ENCODE peak calls at places on chromosomes 5 and 9, in ten cellular contexts. One of them, this sample, is unnamed.

GRCh38 chr5:81397169-81397568 is 3.2 kb upstream of the ACOT12 start:
- DNase-seq in astrocyte of the spinal cord: peak; percentile 34
- DNase-seq in GM23338: no peak
- DNase-seq in cardiac fibroblast: peak; percentile 74
- DNase-seq in heart left ventricle: peak; percentile 37
- DNase-seq in ovary: no peak
- DNase-seq in left ventricle myocardium inferior: no peak
- DNase-seq in astrocyte of the cerebellum: no peak
- DNase-seq in OCI-LY7: no peak
- DNase-seq in choroid plexus epithelial cell: peak; percentile 56
- DNase-seq in this sample: no peak

GRCh38 chr9:133784731-133785561 is 46.8 kb upstream of the SARDH start:
- DNase-seq in astrocyte of the spinal cord: no peak
- DNase-seq in GM23338: no peak
- DNase-seq in cardiac fibroblast: no peak
- DNase-seq in heart left ventricle: no peak
- DNase-seq in ovary: no peak
- DNase-seq in left ventricle myocardium inferior: no peak
- DNase-seq in astrocyte of the cerebellum: no peak
- DNase-seq in OCI-LY7: no peak
- DNase-seq in choroid plexus epithelial cell: no peak
- DNase-seq in this sample: no peak

GRCh38 chr5:38551020-38552017 is 5.1 kb downstream of the LIFR start:
- DNase-seq in astrocyte of the spinal cord: peak; percentile 51
- DNase-seq in GM23338: peak; percentile 80
- DNase-seq in cardiac fibroblast: peak; percentile 75
- DNase-seq in heart left ventricle: no peak
- DNase-seq in ovary: no peak
- DNase-seq in left ventricle myocardium inferior: no peak
- DNase-seq in astrocyte of the cerebellum: no peak
- DNase-seq in OCI-LY7: peak; percentile 14
- DNase-seq in choroid plexus epithelial cell: peak; percentile 79
- DNase-seq in this sample: no peak

GRCh38 chr9:126459965-126460843 is 133.6 kb downstream of the MVB12B start:
- DNase-seq in astrocyte of the spinal cord: no peak
- DNase-seq in GM23338: no peak
- DNase-seq in cardiac fibroblast: no peak
- DNase-seq in heart left ventricle: no peak
- DNase-seq in ovary: no peak
- DNase-seq in left ventricle myocardium inferior: no peak
- DNase-seq in astrocyte of the cerebellum: no peak
- DNase-seq in OCI-LY7: no peak
- DNase-seq in choroid plexus epithelial cell: no peak
- DNase-seq in this sample: no peak

GRCh38 chr5:132334812-132335211 is 34.7 kb upstream of the SLC22A5 start:
- DNase-seq in astrocyte of the spinal cord: peak; percentile 15
- DNase-seq in GM23338: no peak
- DNase-seq in cardiac fibroblast: no peak
- DNase-seq in heart left ventricle: no peak
- DNase-seq in ovary: no peak
- DNase-seq in left ventricle myocardium inferior: no peak
- DNase-seq in astrocyte of the cerebellum: no peak
- DNase-seq in OCI-LY7: no peak
- DNase-seq in choroid plexus epithelial cell: no peak
- DNase-seq in this sample: no peak

GRCh38 chr5:18305288-18305899 is 671.1 kb downstream of the TAF11L14 start:
- DNase-seq in astrocyte of the spinal cord: peak; percentile 33
- DNase-seq in GM23338: peak; percentile 58
- DNase-seq in cardiac fibroblast: peak; percentile 46
- DNase-seq in heart left ventricle: no peak
- DNase-seq in ovary: no peak
- DNase-seq in left ventricle myocardium inferior: no peak
- DNase-seq in astrocyte of the cerebellum: no peak
- DNase-seq in OCI-LY7: peak; percentile 30
- DNase-seq in choroid plexus epithelial cell: peak; percentile 68
- DNase-seq in this sample: no peak

GRCh38 chr5:168528521-168529360 is at the start of gene FBLL1:
- DNase-seq in astrocyte of the spinal cord: peak; percentile 33
- DNase-seq in GM23338: peak; percentile 93
- DNase-seq in cardiac fibroblast: peak; percentile 42
- DNase-seq in heart left ventricle: no peak
- DNase-seq in ovary: peak; percentile 42
- DNase-seq in left ventricle myocardium inferior: no peak
- DNase-seq in astrocyte of the cerebellum: peak; percentile 13
- DNase-seq in OCI-LY7: no peak
- DNase-seq in choroid plexus epithelial cell: peak; percentile 42
- DNase-seq in this sample: no peak

GRCh38 chr9:130050472-130050871 is 3.2 kb upstream of the GPR107 start:
- DNase-seq in astrocyte of the spinal cord: no peak
- DNase-seq in GM23338: no peak
- DNase-seq in cardiac fibroblast: no peak
- DNase-seq in heart left ventricle: no peak
- DNase-seq in ovary: no peak
- DNase-seq in left ventricle myocardium inferior: no peak
- DNase-seq in astrocyte of the cerebellum: no peak
- DNase-seq in OCI-LY7: no peak
- DNase-seq in choroid plexus epithelial cell: no peak
- DNase-seq in this sample: no peak

GRCh38 chr5:114148253-114148652 is 213.6 kb upstream of the KCNN2 start:
- DNase-seq in astrocyte of the spinal cord: no peak
- DNase-seq in GM23338: no peak
- DNase-seq in cardiac fibroblast: no peak
- DNase-seq in heart left ventricle: no peak
- DNase-seq in ovary: no peak
- DNase-seq in left ventricle myocardium inferior: no peak
- DNase-seq in astrocyte of the cerebellum: no peak
- DNase-seq in OCI-LY7: no peak
- DNase-seq in choroid plexus epithelial cell: no peak
- DNase-seq in this sample: no peak

GRCh38 chr5:81949479-81949878 is 22.3 kb upstream of the ATG10 start:
- DNase-seq in astrocyte of the spinal cord: peak; percentile 18
- DNase-seq in GM23338: no peak
- DNase-seq in cardiac fibroblast: no peak
- DNase-seq in heart left ventricle: no peak
- DNase-seq in ovary: no peak
- DNase-seq in left ventricle myocardium inferior: no peak
- DNase-seq in astrocyte of the cerebellum: no peak
- DNase-seq in OCI-LY7: no peak
- DNase-seq in choroid plexus epithelial cell: peak; percentile 36
- DNase-seq in this sample: no peak

DNA sequence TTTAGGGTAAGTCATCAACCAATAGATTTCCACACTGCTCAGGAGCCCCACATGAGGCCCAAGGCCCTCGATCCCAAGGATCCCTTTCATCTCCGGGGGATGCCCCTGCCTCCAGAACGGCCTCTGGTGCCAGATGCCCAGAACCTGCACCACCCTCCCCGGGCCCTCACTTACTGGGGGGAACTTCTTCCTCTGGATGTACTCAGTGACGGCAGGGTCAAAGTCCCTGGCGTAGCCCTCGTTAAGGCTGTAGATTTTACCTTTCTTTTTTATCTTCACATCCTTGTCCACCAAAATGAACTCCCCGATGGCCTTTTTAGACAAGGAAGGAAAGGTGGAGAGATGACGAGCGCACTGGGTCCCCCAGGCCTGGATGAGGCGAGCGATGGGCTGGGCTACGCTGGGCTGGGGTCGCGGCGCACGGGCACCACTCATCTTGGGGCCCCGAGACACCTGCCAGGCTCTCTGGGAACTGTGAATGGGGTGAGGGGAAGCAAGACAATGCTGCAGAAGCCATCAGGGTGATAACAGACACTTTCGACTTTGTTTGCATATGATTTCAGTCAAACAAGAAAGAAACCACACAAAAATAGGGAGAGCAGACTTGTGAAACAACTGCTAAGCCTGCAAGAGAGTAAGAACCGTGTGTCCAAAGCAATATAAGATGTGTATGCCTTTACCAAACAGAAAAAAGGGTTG is 13.2 kb upstream of the FBP2 start:
- DNase-seq in astrocyte of the spinal cord: no peak
- DNase-seq in GM23338: no peak
- DNase-seq in cardiac fibroblast: no peak
- DNase-seq in heart left ventricle: no peak
- DNase-seq in ovary: no peak
- DNase-seq in left ventricle myocardium inferior: no peak
- DNase-seq in astrocyte of the cerebellum: no peak
- DNase-seq in OCI-LY7: peak; percentile 69
- DNase-seq in choroid plexus epithelial cell: no peak
- DNase-seq in this sample: no peak
- H3K4me3 ChIP-seq in astrocyte of the spinal cord: no peak overlapping the region
- H3K4me3 ChIP-seq in GM23338: no peak overlapping the region
- H3K4me3 ChIP-seq in cardiac fibroblast: no peak overlapping the region
- H3K4me3 ChIP-seq in heart left ventricle: no peak overlapping the region
- H3K4me3 ChIP-seq in ovary: no peak overlapping the region
- H3K4me3 ChIP-seq in left ventricle myocardium inferior: no peak overlapping the region
- H3K4me3 ChIP-seq in astrocyte of the cerebellum: no peak overlapping the region
- H3K4me3 ChIP-seq in OCI-LY7: peak overlapping the region; percentile 75
- H3K4me3 ChIP-seq in choroid plexus epithelial cell: no peak overlapping the region
- H3K4me3 ChIP-seq in this sample: no peak overlapping the region

DNA sequence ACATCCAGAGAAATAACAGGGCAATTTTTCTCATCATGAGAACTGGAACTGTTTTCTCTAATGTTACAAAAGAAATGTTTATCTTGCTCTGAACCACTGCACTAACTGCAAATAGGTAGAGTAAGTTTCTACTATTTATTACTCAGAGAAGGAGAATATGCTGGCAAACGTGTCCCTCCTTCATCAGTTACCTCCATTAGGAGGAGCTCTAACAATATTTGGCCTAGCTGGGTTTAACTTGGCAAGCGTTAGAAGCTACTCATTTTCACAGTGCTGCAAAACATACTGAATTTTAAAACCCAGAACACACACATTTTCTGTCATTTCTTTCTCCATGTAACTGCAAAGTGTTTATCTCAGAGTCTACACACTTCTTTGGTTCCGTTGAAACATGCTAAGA is 101.0 kb upstream of the GABRG2 start:
- DNase-seq in astrocyte of the spinal cord: no peak
- DNase-seq in GM23338: peak; percentile 66
- DNase-seq in cardiac fibroblast: no peak
- DNase-seq in heart left ventricle: no peak
- DNase-seq in ovary: no peak
- DNase-seq in left ventricle myocardium inferior: no peak
- DNase-seq in astrocyte of the cerebellum: peak; percentile 1
- DNase-seq in OCI-LY7: peak; percentile 7
- DNase-seq in choroid plexus epithelial cell: no peak
- DNase-seq in this sample: peak; percentile 38
- TF ChIP-seq CTCF in astrocyte of the spinal cord: no peak
- TF ChIP-seq CTCF in GM23338: peak; percentile 79
- TF ChIP-seq CTCF in cardiac fibroblast: no peak
- TF ChIP-seq CTCF in heart left ventricle: no peak
- TF ChIP-seq CTCF in ovary: no peak
- TF ChIP-seq CTCF in left ventricle myocardium inferior: peak; percentile 41
- TF ChIP-seq CTCF in astrocyte of the cerebellum: peak; percentile 17
- TF ChIP-seq CTCF in OCI-LY7: peak; percentile 67
- TF ChIP-seq CTCF in choroid plexus epithelial cell: no peak
- TF ChIP-seq CTCF in this sample: peak; percentile 62

GRCh38 chr5:73766902-73767301 is 140.9 kb downstream of the ARHGEF28 start:
- DNase-seq in astrocyte of the spinal cord: no peak
- DNase-seq in GM23338: no peak
- DNase-seq in cardiac fibroblast: no peak
- DNase-seq in heart left ventricle: no peak
- DNase-seq in ovary: no peak
- DNase-seq in left ventricle myocardium inferior: no peak
- DNase-seq in astrocyte of the cerebellum: no peak
- DNase-seq in OCI-LY7: no peak
- DNase-seq in choroid plexus epithelial cell: no peak
- DNase-seq in this sample: no peak

GRCh38 chr5:73770172-73770571 is 144.2 kb downstream of the ARHGEF28 start:
- DNase-seq in astrocyte of the spinal cord: no peak
- DNase-seq in GM23338: no peak
- DNase-seq in cardiac fibroblast: no peak
- DNase-seq in heart left ventricle: no peak
- DNase-seq in ovary: no peak
- DNase-seq in left ventricle myocardium inferior: no peak
- DNase-seq in astrocyte of the cerebellum: no peak
- DNase-seq in OCI-LY7: no peak
- DNase-seq in choroid plexus epithelial cell: no peak
- DNase-seq in this sample: no peak

GRCh38 chr5:73764996-73765395 is 139.0 kb downstream of the ARHGEF28 start:
- DNase-seq in astrocyte of the spinal cord: no peak
- DNase-seq in GM23338: no peak
- DNase-seq in cardiac fibroblast: no peak
- DNase-seq in heart left ventricle: no peak
- DNase-seq in ovary: no peak
- DNase-seq in left ventricle myocardium inferior: no peak
- DNase-seq in astrocyte of the cerebellum: no peak
- DNase-seq in OCI-LY7: no peak
- DNase-seq in choroid plexus epithelial cell: no peak
- DNase-seq in this sample: no peak

GRCh38 chr5:73774924-73775323 is 148.9 kb downstream of the ARHGEF28 start:
- DNase-seq in astrocyte of the spinal cord: no peak
- DNase-seq in GM23338: no peak
- DNase-seq in cardiac fibroblast: no peak
- DNase-seq in heart left ventricle: no peak
- DNase-seq in ovary: no peak
- DNase-seq in left ventricle myocardium inferior: no peak
- DNase-seq in astrocyte of the cerebellum: no peak
- DNase-seq in OCI-LY7: no peak
- DNase-seq in choroid plexus epithelial cell: no peak
- DNase-seq in this sample: no peak

DNA sequence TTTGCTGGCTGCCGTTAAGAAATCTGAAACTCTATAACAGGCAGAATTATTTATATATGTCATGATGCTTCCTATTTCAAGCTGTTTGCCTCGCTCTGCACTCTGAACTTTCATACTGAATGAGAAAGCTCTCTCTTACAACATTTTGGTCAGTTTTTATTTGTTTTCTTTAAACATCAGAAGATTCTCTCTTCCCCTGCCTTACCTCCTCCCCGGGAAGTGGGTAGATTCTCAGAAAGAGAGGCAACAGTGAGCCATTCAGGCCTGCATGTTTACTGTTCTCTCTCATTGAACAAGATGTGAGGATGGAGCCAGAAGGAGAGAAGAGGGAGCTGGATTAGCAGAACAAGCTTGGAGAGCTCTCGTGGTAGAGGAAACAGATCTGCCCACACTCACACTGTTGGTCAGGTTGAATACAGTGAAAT is 144.6 kb downstream of the ARHGEF28 start:
- DNase-seq in astrocyte of the spinal cord: peak; percentile 62
- DNase-seq in GM23338: no peak
- DNase-seq in cardiac fibroblast: no peak
- DNase-seq in heart left ventricle: no peak
- DNase-seq in ovary: no peak
- DNase-seq in left ventricle myocardium inferior: no peak
- DNase-seq in astrocyte of the cerebellum: no peak
- DNase-seq in OCI-LY7: no peak
- DNase-seq in choroid plexus epithelial cell: peak; percentile 85
- DNase-seq in this sample: no peak
- H3K4me3 ChIP-seq in astrocyte of the spinal cord: no peak overlapping the region
- H3K4me3 ChIP-seq in GM23338: no peak overlapping the region
- H3K4me3 ChIP-seq in cardiac fibroblast: no peak overlapping the region
- H3K4me3 ChIP-seq in heart left ventricle: no peak overlapping the region
- H3K4me3 ChIP-seq in ovary: no peak overlapping the region
- H3K4me3 ChIP-seq in left ventricle myocardium inferior: no peak overlapping the region
- H3K4me3 ChIP-seq in astrocyte of the cerebellum: no peak overlapping the region
- H3K4me3 ChIP-seq in OCI-LY7: no peak overlapping the region
- H3K4me3 ChIP-seq in choroid plexus epithelial cell: no peak overlapping the region
- H3K4me3 ChIP-seq in this sample: no peak overlapping the region

DNA sequence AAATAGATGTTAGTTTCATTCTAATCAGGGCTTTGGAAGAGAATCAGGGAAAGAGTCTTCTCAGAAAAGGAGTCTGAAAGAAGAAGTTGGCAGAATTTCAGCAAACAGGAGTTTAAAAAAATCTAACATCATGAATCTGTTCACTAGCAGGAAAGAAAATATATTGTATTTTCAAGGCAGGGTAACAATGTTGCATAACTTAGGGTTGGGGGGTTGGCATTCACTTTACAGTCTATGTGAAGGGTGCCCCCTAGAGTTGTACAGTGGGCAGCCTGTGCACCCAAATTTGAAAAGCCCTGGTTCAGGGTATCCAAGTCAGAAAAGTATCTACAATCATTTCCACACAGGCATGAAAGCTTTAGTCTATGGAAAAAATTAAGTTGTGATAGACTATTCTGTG is 348.4 kb upstream of the SLC30A5 start:
- DNase-seq in astrocyte of the spinal cord: no peak
- DNase-seq in GM23338: peak; percentile 14
- DNase-seq in cardiac fibroblast: peak; percentile 55
- DNase-seq in heart left ventricle: no peak
- DNase-seq in ovary: no peak
- DNase-seq in left ventricle myocardium inferior: no peak
- DNase-seq in astrocyte of the cerebellum: no peak
- DNase-seq in OCI-LY7: no peak
- DNase-seq in choroid plexus epithelial cell: peak; percentile 7
- DNase-seq in this sample: no peak
- TF ChIP-seq CTCF in astrocyte of the spinal cord: peak; percentile 32
- TF ChIP-seq CTCF in GM23338: peak; percentile 52
- TF ChIP-seq CTCF in cardiac fibroblast: peak; percentile 23
- TF ChIP-seq CTCF in heart left ventricle: no peak
- TF ChIP-seq CTCF in ovary: no peak
- TF ChIP-seq CTCF in left ventricle myocardium inferior: peak; percentile 32
- TF ChIP-seq CTCF in astrocyte of the cerebellum: peak; percentile 10
- TF ChIP-seq CTCF in OCI-LY7: peak; percentile 47
- TF ChIP-seq CTCF in choroid plexus epithelial cell: peak; percentile 28
- TF ChIP-seq CTCF in this sample: peak; percentile 29